ENCODE peak calls at places on chromosomes 6 and 20, in ten cellular contexts. One of them, this sample, is unnamed.
A peak's percentile ranks its signal among the peaks of the same experiment; 100 is the strongest.

GRCh38 chr6:56938634-56939294 is 16.1 kb upstream of the BEND6 start:
- DNase-seq in progenitor cell of endocrine pancreas: no peak
- DNase-seq in right lobe of liver: no peak
- DNase-seq in cardiac fibroblast: peak; percentile 96
- DNase-seq in glutamatergic neuron: no peak
- DNase-seq in cardiac muscle cell: no peak
- DNase-seq in BJ: peak; percentile 94
- DNase-seq in HFF-Myc: peak; percentile 98
- DNase-seq in stomach: no peak
- DNase-seq in nephron progenitor cell: no peak
- DNase-seq in this sample: no peak

GRCh38 chr6:21137708-21138358 is 455.7 kb upstream of the SOX4 start:
- DNase-seq in glutamatergic neuron: no peak
- DNase-seq in stomach: no peak
- DNase-seq in progenitor cell of endocrine pancreas: no peak
- DNase-seq in BJ: peak; percentile 9
- DNase-seq in nephron progenitor cell: no peak
- DNase-seq in HFF-Myc: no peak
- DNase-seq in cardiac muscle cell: no peak
- DNase-seq in right lobe of liver: no peak
- DNase-seq in cardiac fibroblast: peak; percentile 37
- DNase-seq in this sample: no peak

GRCh38 chr6:24858154-24858801 is 59.6 kb upstream of the ARMH2 start:
- DNase-seq in cardiac muscle cell: no peak
- DNase-seq in nephron progenitor cell: no peak
- DNase-seq in stomach: no peak
- DNase-seq in HFF-Myc: no peak
- DNase-seq in cardiac fibroblast: peak; percentile 69
- DNase-seq in right lobe of liver: no peak
- DNase-seq in BJ: no peak
- DNase-seq in progenitor cell of endocrine pancreas: no peak
- DNase-seq in glutamatergic neuron: no peak
- DNase-seq in this sample: no peak

GRCh38 chr6:32932132-32932868 is 8.5 kb downstream of the HLA-DMB start:
- DNase-seq in cardiac fibroblast: peak; percentile 37
- DNase-seq in progenitor cell of endocrine pancreas: no peak
- DNase-seq in cardiac muscle cell: no peak
- DNase-seq in stomach: no peak
- DNase-seq in glutamatergic neuron: no peak
- DNase-seq in BJ: no peak
- DNase-seq in HFF-Myc: no peak
- DNase-seq in right lobe of liver: no peak
- DNase-seq in nephron progenitor cell: no peak
- DNase-seq in this sample: no peak

GRCh38 chr20:37627767-37628130 is 66.1 kb upstream of the CTNNBL1 start:
- DNase-seq in progenitor cell of endocrine pancreas: no peak
- DNase-seq in right lobe of liver: no peak
- DNase-seq in cardiac muscle cell: no peak
- DNase-seq in HFF-Myc: no peak
- DNase-seq in stomach: no peak
- DNase-seq in cardiac fibroblast: no peak
- DNase-seq in BJ: no peak
- DNase-seq in nephron progenitor cell: no peak
- DNase-seq in glutamatergic neuron: no peak
- DNase-seq in this sample: no peak

GRCh38 chr20:61749406-61750075 is 316.1 kb downstream of the TAF4 start:
- DNase-seq in HFF-Myc: no peak
- DNase-seq in nephron progenitor cell: no peak
- DNase-seq in BJ: no peak
- DNase-seq in progenitor cell of endocrine pancreas: no peak
- DNase-seq in stomach: no peak
- DNase-seq in right lobe of liver: peak; percentile 21
- DNase-seq in glutamatergic neuron: no peak
- DNase-seq in cardiac muscle cell: no peak
- DNase-seq in cardiac fibroblast: no peak
- DNase-seq in this sample: no peak

GRCh38 chr6:87241304-87241703 is 81.1 kb upstream of the SMIM8 start:
- DNase-seq in progenitor cell of endocrine pancreas: no peak
- DNase-seq in right lobe of liver: no peak
- DNase-seq in HFF-Myc: no peak
- DNase-seq in cardiac muscle cell: no peak
- DNase-seq in nephron progenitor cell: no peak
- DNase-seq in cardiac fibroblast: no peak
- DNase-seq in BJ: no peak
- DNase-seq in glutamatergic neuron: no peak
- DNase-seq in stomach: no peak
- DNase-seq in this sample: no peak

GRCh38 chr6:47677381-47678100 is 20.8 kb upstream of the ADGRF4 start:
- DNase-seq in progenitor cell of endocrine pancreas: no peak
- DNase-seq in stomach: no peak
- DNase-seq in glutamatergic neuron: no peak
- DNase-seq in nephron progenitor cell: no peak
- DNase-seq in cardiac muscle cell: no peak
- DNase-seq in HFF-Myc: no peak
- DNase-seq in right lobe of liver: no peak
- DNase-seq in cardiac fibroblast: no peak
- DNase-seq in BJ: no peak
- DNase-seq in this sample: no peak

GRCh38 chr20:53281557-53282117 is 309.5 kb downstream of the TSHZ2 start:
- DNase-seq in right lobe of liver: no peak
- DNase-seq in stomach: no peak
- DNase-seq in cardiac fibroblast: no peak
- DNase-seq in BJ: no peak
- DNase-seq in progenitor cell of endocrine pancreas: no peak
- DNase-seq in HFF-Myc: no peak
- DNase-seq in nephron progenitor cell: no peak
- DNase-seq in glutamatergic neuron: no peak
- DNase-seq in cardiac muscle cell: no peak
- DNase-seq in this sample: no peak

GRCh38 chr6:109526905-109527628 is 44.0 kb upstream of the ZBTB24 start:
- DNase-seq in BJ: no peak
- DNase-seq in cardiac fibroblast: peak; percentile 84
- DNase-seq in right lobe of liver: no peak
- DNase-seq in progenitor cell of endocrine pancreas: peak; percentile 22
- DNase-seq in HFF-Myc: peak; percentile 37
- DNase-seq in nephron progenitor cell: peak; percentile 49
- DNase-seq in cardiac muscle cell: peak; percentile 81
- DNase-seq in stomach: peak; percentile 33
- DNase-seq in glutamatergic neuron: peak; percentile 28
- DNase-seq in this sample: peak; percentile 65

GRCh38 chr6:107730106-107730505 is 94.0 kb downstream of the SCML4 start:
- DNase-seq in cardiac muscle cell: no peak
- DNase-seq in HFF-Myc: no peak
- DNase-seq in glutamatergic neuron: no peak
- DNase-seq in progenitor cell of endocrine pancreas: no peak
- DNase-seq in nephron progenitor cell: no peak
- DNase-seq in BJ: no peak
- DNase-seq in cardiac fibroblast: no peak
- DNase-seq in right lobe of liver: no peak
- DNase-seq in stomach: no peak
- DNase-seq in this sample: no peak
- TF ChIP-seq CTCF in cardiac muscle cell: no peak
- TF ChIP-seq CTCF in HFF-Myc: no peak
- TF ChIP-seq CTCF in glutamatergic neuron: no peak
- TF ChIP-seq CTCF in progenitor cell of endocrine pancreas: no peak
- TF ChIP-seq CTCF in nephron progenitor cell: no peak
- TF ChIP-seq CTCF in BJ: no peak
- TF ChIP-seq CTCF in cardiac fibroblast: no peak
- TF ChIP-seq CTCF in right lobe of liver: no peak
- TF ChIP-seq CTCF in stomach: no peak
- TF ChIP-seq CTCF in this sample: no peak

DNA sequence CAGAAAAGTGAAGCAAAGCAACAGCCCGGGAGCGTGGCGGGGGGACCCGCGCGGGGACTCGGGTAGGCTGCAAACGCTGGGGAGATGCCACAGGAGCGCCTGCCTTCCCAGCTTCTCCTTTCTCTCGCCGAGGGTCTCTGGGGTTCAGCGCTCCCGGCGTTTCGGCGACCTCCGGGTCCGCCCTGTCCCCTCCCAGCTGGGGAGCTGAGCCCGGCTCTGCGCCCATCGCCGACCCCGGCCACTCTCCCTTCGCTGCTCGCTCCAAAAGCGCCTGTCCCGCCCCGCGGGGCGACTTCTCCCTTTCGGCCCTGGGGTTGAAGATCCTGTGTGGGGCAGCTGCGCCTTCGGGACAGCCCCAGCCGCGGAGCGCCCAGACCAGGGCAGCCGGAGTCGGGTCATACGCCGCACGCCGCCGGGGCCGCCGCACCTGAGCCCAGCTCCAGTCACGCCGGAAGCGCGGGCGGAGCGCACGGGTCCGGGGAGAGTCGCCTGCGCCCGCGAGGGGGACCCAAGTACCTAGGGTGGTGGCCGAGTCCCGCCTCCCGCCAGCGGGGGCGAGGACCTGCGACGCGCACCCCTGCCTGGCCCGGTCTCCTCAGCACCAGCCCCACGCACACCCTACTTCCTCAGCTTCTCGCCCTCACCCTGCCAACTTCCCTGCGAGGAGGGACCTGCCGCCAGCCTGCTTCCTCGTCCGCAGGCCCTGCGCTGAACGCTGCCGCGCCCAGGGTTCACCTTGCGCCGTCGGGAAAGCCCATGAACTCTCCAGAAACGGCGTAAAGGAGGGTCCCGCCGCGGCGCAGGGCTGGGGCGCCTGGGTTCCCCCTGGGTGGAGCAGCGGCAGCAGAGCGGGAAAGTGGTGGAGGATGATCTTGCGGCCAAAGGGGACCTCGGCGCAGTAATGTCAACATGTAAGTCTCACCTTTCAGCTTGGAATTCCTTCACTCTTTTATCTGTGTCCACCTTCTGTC is at the start of gene ADGRG6:
- DNase-seq in cardiac fibroblast: peak; percentile 42
- DNase-seq in HFF-Myc: no peak
- DNase-seq in right lobe of liver: peak; percentile 89
- DNase-seq in cardiac muscle cell: peak; percentile 71
- DNase-seq in stomach: peak; percentile 58
- DNase-seq in glutamatergic neuron: peak; percentile 58
- DNase-seq in progenitor cell of endocrine pancreas: peak; percentile 64
- DNase-seq in BJ: no peak
- DNase-seq in nephron progenitor cell: peak; percentile 71
- DNase-seq in this sample: peak; percentile 32
- TF ChIP-seq CTCF in cardiac fibroblast: no peak
- TF ChIP-seq CTCF in HFF-Myc: peak; percentile 13
- TF ChIP-seq CTCF in right lobe of liver: peak; percentile 24
- TF ChIP-seq CTCF in cardiac muscle cell: peak; percentile 5
- TF ChIP-seq CTCF in stomach: no peak
- TF ChIP-seq CTCF in glutamatergic neuron: no peak
- TF ChIP-seq CTCF in progenitor cell of endocrine pancreas: peak; percentile 43
- TF ChIP-seq CTCF in BJ: no peak
- TF ChIP-seq CTCF in nephron progenitor cell: no peak
- TF ChIP-seq CTCF in this sample: no peak

DNA sequence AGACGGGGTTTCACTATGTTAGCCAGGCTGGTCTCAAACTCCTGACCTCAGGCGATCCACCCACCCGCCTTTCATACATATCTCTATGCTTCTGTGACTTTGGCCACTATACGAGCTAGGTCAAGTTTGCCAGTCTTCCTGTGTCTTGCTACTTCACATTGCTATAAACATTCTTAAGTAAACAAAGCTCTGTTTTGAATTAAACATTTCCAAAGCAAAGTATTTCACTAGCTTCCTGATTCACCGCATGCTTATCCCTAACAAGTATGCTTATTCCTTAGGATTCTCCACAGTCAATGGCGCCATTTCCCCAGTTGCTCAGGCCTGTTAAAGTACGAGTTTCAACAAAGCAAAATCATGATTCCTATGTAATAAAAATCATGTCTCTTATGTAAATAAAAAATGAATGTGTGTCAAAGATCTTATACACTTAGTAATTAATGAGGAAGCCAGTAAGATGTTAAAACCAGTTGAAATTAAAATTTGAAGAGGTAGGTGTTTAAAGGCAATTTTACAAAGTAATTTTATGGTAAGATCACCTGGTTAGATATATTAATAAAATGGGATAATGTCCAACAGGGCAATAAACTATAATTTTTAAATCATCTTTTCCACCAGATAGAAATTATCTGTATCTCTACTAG is 88.5 kb downstream of the PRKN start:
- DNase-seq in progenitor cell of endocrine pancreas: no peak
- DNase-seq in right lobe of liver: no peak
- DNase-seq in stomach: no peak
- DNase-seq in cardiac muscle cell: no peak
- DNase-seq in cardiac fibroblast: no peak
- DNase-seq in HFF-Myc: no peak
- DNase-seq in glutamatergic neuron: no peak
- DNase-seq in BJ: no peak
- DNase-seq in nephron progenitor cell: no peak
- DNase-seq in this sample: no peak
- TF ChIP-seq CTCF in progenitor cell of endocrine pancreas: no peak
- TF ChIP-seq CTCF in right lobe of liver: no peak
- TF ChIP-seq CTCF in stomach: no peak
- TF ChIP-seq CTCF in cardiac muscle cell: no peak
- TF ChIP-seq CTCF in cardiac fibroblast: no peak
- TF ChIP-seq CTCF in HFF-Myc: no peak
- TF ChIP-seq CTCF in glutamatergic neuron: no peak
- TF ChIP-seq CTCF in BJ: no peak
- TF ChIP-seq CTCF in nephron progenitor cell: no peak
- TF ChIP-seq CTCF in this sample: no peak

GRCh38 chr6:62775427-62776022 is 435.7 kb upstream of the FKBP1C start:
- DNase-seq in progenitor cell of endocrine pancreas: no peak
- DNase-seq in stomach: no peak
- DNase-seq in cardiac fibroblast: no peak
- DNase-seq in cardiac muscle cell: peak; percentile 51
- DNase-seq in HFF-Myc: no peak
- DNase-seq in BJ: no peak
- DNase-seq in glutamatergic neuron: no peak
- DNase-seq in right lobe of liver: no peak
- DNase-seq in nephron progenitor cell: no peak
- DNase-seq in this sample: no peak
- TF ChIP-seq CTCF in progenitor cell of endocrine pancreas: peak; percentile 76
- TF ChIP-seq CTCF in stomach: peak; percentile 31
- TF ChIP-seq CTCF in cardiac fibroblast: no peak
- TF ChIP-seq CTCF in cardiac muscle cell: no peak
- TF ChIP-seq CTCF in HFF-Myc: peak; percentile 9
- TF ChIP-seq CTCF in BJ: no peak
- TF ChIP-seq CTCF in glutamatergic neuron: peak; percentile 89
- TF ChIP-seq CTCF in right lobe of liver: peak; percentile 64
- TF ChIP-seq CTCF in nephron progenitor cell: peak; percentile 68
- TF ChIP-seq CTCF in this sample: no peak

GRCh38 chr20:951384-952169 is 35.4 kb upstream of the ANGPT4 start:
- DNase-seq in cardiac muscle cell: no peak
- DNase-seq in progenitor cell of endocrine pancreas: no peak
- DNase-seq in glutamatergic neuron: peak; percentile 76
- DNase-seq in right lobe of liver: no peak
- DNase-seq in nephron progenitor cell: no peak
- DNase-seq in HFF-Myc: no peak
- DNase-seq in BJ: no peak
- DNase-seq in stomach: no peak
- DNase-seq in cardiac fibroblast: no peak
- DNase-seq in this sample: no peak
- TF ChIP-seq CTCF in cardiac muscle cell: no peak
- TF ChIP-seq CTCF in progenitor cell of endocrine pancreas: no peak
- TF ChIP-seq CTCF in glutamatergic neuron: no peak
- TF ChIP-seq CTCF in right lobe of liver: no peak
- TF ChIP-seq CTCF in nephron progenitor cell: no peak
- TF ChIP-seq CTCF in HFF-Myc: no peak
- TF ChIP-seq CTCF in BJ: no peak
- TF ChIP-seq CTCF in stomach: no peak
- TF ChIP-seq CTCF in cardiac fibroblast: no peak
- TF ChIP-seq CTCF in this sample: no peak

This sample was measured in testis.